ENCODE peak calls at places on chromosomes 5 and 9, in seven cellular contexts. One of them, this sample, is unnamed.

GRCh38 chr5:134409321-134409720 is 2.4 kb downstream of the CDKN2AIPNL start:
- DNase-seq in ascending aorta: no peak
- DNase-seq in WERI-Rb-1: no peak
- DNase-seq in cardiac muscle cell: no peak
- DNase-seq in astrocyte of the spinal cord: no peak
- DNase-seq in GM06990: no peak
- DNase-seq in lower leg skin: no peak
- DNase-seq in this sample: no peak

GRCh38 chr5:147403659-147404640 is 105.9 kb downstream of the DPYSL3 start:
- DNase-seq in ascending aorta: peak
- DNase-seq in WERI-Rb-1: no peak
- DNase-seq in cardiac muscle cell: peak
- DNase-seq in astrocyte of the spinal cord: peak
- DNase-seq in GM06990: peak
- DNase-seq in lower leg skin: peak
- DNase-seq in this sample: peak

GRCh38 chr9:112135706-112136105 is 39.4 kb downstream of the SUSD1 start:
- DNase-seq in ascending aorta: no peak
- DNase-seq in WERI-Rb-1: peak
- DNase-seq in cardiac muscle cell: peak
- DNase-seq in astrocyte of the spinal cord: no peak
- DNase-seq in GM06990: no peak
- DNase-seq in lower leg skin: peak
- DNase-seq in this sample: no peak

GRCh38 chr5:27876071-27876470 is 837.7 kb upstream of the CDH9 start:
- DNase-seq in ascending aorta: no peak
- DNase-seq in WERI-Rb-1: no peak
- DNase-seq in cardiac muscle cell: peak
- DNase-seq in astrocyte of the spinal cord: peak
- DNase-seq in GM06990: no peak
- DNase-seq in lower leg skin: no peak
- DNase-seq in this sample: no peak

GRCh38 chr5:133508314-133508713 is 104.0 kb downstream of the FSTL4 start:
- DNase-seq in ascending aorta: no peak
- DNase-seq in WERI-Rb-1: no peak
- DNase-seq in cardiac muscle cell: no peak
- DNase-seq in astrocyte of the spinal cord: no peak
- DNase-seq in GM06990: no peak
- DNase-seq in lower leg skin: no peak
- DNase-seq in this sample: no peak

GRCh38 chr5:97979740-97980139 is 793.7 kb upstream of the RGMB start:
- DNase-seq in ascending aorta: no peak
- DNase-seq in WERI-Rb-1: no peak
- DNase-seq in cardiac muscle cell: peak
- DNase-seq in astrocyte of the spinal cord: peak
- DNase-seq in GM06990: no peak
- DNase-seq in lower leg skin: no peak
- DNase-seq in this sample: peak

GRCh38 chr9:268616-269015 is 54.0 kb downstream of the DOCK8 start:
- DNase-seq in ascending aorta: no peak
- DNase-seq in WERI-Rb-1: no peak
- DNase-seq in cardiac muscle cell: no peak
- DNase-seq in astrocyte of the spinal cord: no peak
- DNase-seq in GM06990: no peak
- DNase-seq in lower leg skin: no peak
- DNase-seq in this sample: no peak

GRCh38 chr9:89871871-89872331 is 267.1 kb downstream of the GADD45G start:
- DNase-seq in ascending aorta: peak
- DNase-seq in WERI-Rb-1: peak
- DNase-seq in cardiac muscle cell: no peak
- DNase-seq in astrocyte of the spinal cord: no peak
- DNase-seq in GM06990: no peak
- DNase-seq in lower leg skin: peak
- DNase-seq in this sample: no peak

GRCh38 chr9:95736370-95736769 is 139.1 kb upstream of the ERCC6L2 start:
- DNase-seq in ascending aorta: no peak
- DNase-seq in WERI-Rb-1: peak
- DNase-seq in cardiac muscle cell: peak
- DNase-seq in astrocyte of the spinal cord: no peak
- DNase-seq in GM06990: no peak
- DNase-seq in lower leg skin: peak
- DNase-seq in this sample: no peak

GRCh38 chr5:88889165-88890069 is 6.4 kb upstream of the MEF2C start:
- DNase-seq in ascending aorta: peak
- DNase-seq in WERI-Rb-1: no peak
- DNase-seq in cardiac muscle cell: peak
- DNase-seq in astrocyte of the spinal cord: peak
- DNase-seq in GM06990: peak
- DNase-seq in lower leg skin: peak
- DNase-seq in this sample: no peak

GRCh38 chr5:14710313-14710994 is 45.9 kb downstream of the OTULIN start:
- DNase-seq in ascending aorta: no peak
- DNase-seq in WERI-Rb-1: no peak
- DNase-seq in cardiac muscle cell: no peak
- DNase-seq in astrocyte of the spinal cord: no peak
- DNase-seq in GM06990: no peak
- DNase-seq in lower leg skin: peak
- DNase-seq in this sample: no peak

GRCh38 chr5:132557425-132557805 is 638 bp downstream of the RAD50 start:
- DNase-seq in ascending aorta: peak
- DNase-seq in WERI-Rb-1: peak
- DNase-seq in cardiac muscle cell: peak
- DNase-seq in astrocyte of the spinal cord: peak
- DNase-seq in GM06990: no peak
- DNase-seq in lower leg skin: no peak
- DNase-seq in this sample: peak

GRCh38 chr9:99000480-99001395 is 57.0 kb downstream of the COL15A1 start:
- DNase-seq in ascending aorta: peak
- DNase-seq in WERI-Rb-1: peak
- DNase-seq in cardiac muscle cell: peak
- DNase-seq in astrocyte of the spinal cord: peak
- DNase-seq in GM06990: no peak
- DNase-seq in lower leg skin: no peak
- DNase-seq in this sample: peak

GRCh38 chr9:76572205-76572550 is 113.2 kb downstream of the GCNT1 start:
- DNase-seq in ascending aorta: no peak
- DNase-seq in WERI-Rb-1: no peak
- DNase-seq in cardiac muscle cell: no peak
- DNase-seq in astrocyte of the spinal cord: no peak
- DNase-seq in GM06990: no peak
- DNase-seq in lower leg skin: no peak
- DNase-seq in this sample: no peak

GRCh38 chr9:76574171-76574767 is 115.3 kb downstream of the GCNT1 start:
- DNase-seq in ascending aorta: no peak
- DNase-seq in WERI-Rb-1: no peak
- DNase-seq in cardiac muscle cell: no peak
- DNase-seq in astrocyte of the spinal cord: no peak
- DNase-seq in GM06990: peak
- DNase-seq in lower leg skin: no peak
- DNase-seq in this sample: no peak

GRCh38 chr9:76570820-76571219 is 111.8 kb downstream of the GCNT1 start:
- DNase-seq in ascending aorta: no peak
- DNase-seq in WERI-Rb-1: no peak
- DNase-seq in cardiac muscle cell: no peak
- DNase-seq in astrocyte of the spinal cord: no peak
- DNase-seq in GM06990: no peak
- DNase-seq in lower leg skin: no peak
- DNase-seq in this sample: no peak

GRCh38 chr9:76567086-76567485 is 108.1 kb downstream of the GCNT1 start:
- DNase-seq in ascending aorta: no peak
- DNase-seq in WERI-Rb-1: no peak
- DNase-seq in cardiac muscle cell: no peak
- DNase-seq in astrocyte of the spinal cord: no peak
- DNase-seq in GM06990: no peak
- DNase-seq in lower leg skin: no peak
- DNase-seq in this sample: no peak

DNA sequence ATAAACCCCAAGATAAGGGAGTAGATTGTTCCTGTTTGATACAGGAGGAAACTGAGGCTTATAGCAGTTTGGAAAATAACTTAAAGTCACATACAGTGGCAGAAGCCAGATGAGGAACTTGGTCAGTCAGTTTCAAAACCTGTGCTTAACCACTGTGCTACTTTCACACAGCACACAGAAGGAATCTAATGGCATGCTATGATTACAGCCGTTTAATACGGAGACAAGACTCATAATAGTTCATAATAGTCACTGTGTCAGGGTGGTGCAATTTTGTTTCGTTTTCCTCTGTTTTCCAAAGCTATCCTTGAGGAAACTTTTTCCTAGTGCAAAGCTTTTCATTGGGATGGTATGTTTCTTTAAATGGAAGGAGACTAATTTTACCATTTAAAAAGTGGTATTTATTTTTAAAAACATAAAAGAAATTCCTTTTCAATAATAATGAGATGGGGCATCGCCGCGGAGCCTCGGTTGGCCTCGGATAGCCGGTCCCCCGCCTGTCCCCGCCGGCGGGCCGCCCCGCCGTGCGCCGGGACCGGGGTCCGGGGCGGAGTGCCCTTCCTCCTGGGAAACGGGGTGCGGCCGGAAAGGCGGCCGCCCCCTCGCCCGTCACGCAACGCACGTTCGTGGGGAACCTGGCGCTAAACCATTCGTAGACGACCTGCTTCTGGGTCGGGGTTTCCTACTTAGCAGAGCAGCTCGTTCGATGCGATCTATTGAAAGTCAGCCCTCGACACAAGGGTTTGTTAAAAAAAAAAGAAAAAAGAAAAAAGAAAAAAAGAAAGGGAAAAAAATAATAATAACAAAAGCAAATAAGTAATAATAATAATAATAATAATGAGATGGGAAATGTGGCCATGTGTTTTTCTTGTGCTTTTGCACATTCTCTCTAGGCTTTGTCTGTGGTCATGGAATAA is 112.6 kb downstream of the GCNT1 start:
- DNase-seq in ascending aorta: no peak
- DNase-seq in WERI-Rb-1: no peak
- DNase-seq in cardiac muscle cell: peak
- DNase-seq in astrocyte of the spinal cord: no peak
- DNase-seq in GM06990: peak
- DNase-seq in lower leg skin: no peak
- DNase-seq in this sample: no peak
- H3K4me3 ChIP-seq in ascending aorta: peak
- H3K4me3 ChIP-seq in WERI-Rb-1: no peak
- H3K4me3 ChIP-seq in cardiac muscle cell: peak
- H3K4me3 ChIP-seq in astrocyte of the spinal cord: peak
- H3K4me3 ChIP-seq in GM06990: peak
- H3K4me3 ChIP-seq in lower leg skin: peak
- H3K4me3 ChIP-seq in this sample: peak

DNA sequence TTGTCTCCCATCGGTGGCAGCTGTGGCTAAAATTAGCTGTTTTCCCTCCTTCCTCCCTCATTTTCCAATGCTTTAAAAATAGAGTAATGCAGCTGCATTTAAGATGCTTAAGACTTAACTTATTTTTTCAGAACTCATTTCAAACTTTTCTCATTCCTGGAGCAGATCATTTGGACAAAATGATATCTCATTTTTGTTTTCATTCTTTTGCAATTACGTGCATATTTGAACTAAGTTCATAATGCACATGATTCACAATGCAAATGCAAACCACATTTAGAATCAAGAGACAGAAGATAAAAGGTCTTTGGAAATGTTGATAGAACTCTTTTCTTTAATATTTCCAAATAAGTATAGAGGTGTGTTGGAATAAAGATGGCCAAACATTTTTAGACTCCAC is 14.7 kb downstream of the HSPB3 start:
- DNase-seq in ascending aorta: no peak
- DNase-seq in WERI-Rb-1: no peak
- DNase-seq in cardiac muscle cell: peak
- DNase-seq in astrocyte of the spinal cord: no peak
- DNase-seq in GM06990: no peak
- DNase-seq in lower leg skin: no peak
- DNase-seq in this sample: no peak
- H3K4me3 ChIP-seq in ascending aorta: peak
- H3K4me3 ChIP-seq in WERI-Rb-1: no peak
- H3K4me3 ChIP-seq in cardiac muscle cell: no peak
- H3K4me3 ChIP-seq in astrocyte of the spinal cord: no peak
- H3K4me3 ChIP-seq in GM06990: no peak
- H3K4me3 ChIP-seq in lower leg skin: no peak
- H3K4me3 ChIP-seq in this sample: no peak

DNA sequence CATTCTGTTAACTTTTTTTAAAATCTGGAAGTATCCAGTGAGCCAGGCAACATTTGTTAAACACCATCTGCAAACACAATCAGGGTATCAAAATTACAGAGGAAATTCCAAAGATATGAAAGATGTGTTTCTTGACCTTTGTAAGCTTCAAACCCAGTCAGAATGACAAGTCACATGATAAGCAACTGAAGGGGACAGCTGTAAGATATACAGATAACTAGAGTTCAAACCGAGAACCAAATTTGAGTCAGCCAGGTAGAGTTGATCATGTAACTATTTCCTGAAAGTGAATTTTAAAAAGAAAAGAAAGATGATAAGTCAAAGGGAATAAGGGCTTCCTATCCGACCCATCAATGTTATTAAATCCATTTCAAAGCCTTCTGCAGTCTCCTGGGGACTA is 196.2 kb downstream of the DEPDC1B start:
- DNase-seq in ascending aorta: no peak
- DNase-seq in WERI-Rb-1: no peak
- DNase-seq in cardiac muscle cell: no peak
- DNase-seq in astrocyte of the spinal cord: no peak
- DNase-seq in GM06990: peak
- DNase-seq in lower leg skin: no peak
- DNase-seq in this sample: no peak
- H3K4me3 ChIP-seq in ascending aorta: no peak
- H3K4me3 ChIP-seq in WERI-Rb-1: no peak
- H3K4me3 ChIP-seq in cardiac muscle cell: no peak
- H3K4me3 ChIP-seq in astrocyte of the spinal cord: no peak
- H3K4me3 ChIP-seq in GM06990: no peak
- H3K4me3 ChIP-seq in lower leg skin: no peak
- H3K4me3 ChIP-seq in this sample: no peak

GRCh38 chr5:108521841-108522506 is 140.1 kb upstream of the FBXL17 start:
- DNase-seq in ascending aorta: no peak
- DNase-seq in WERI-Rb-1: peak
- DNase-seq in cardiac muscle cell: peak
- DNase-seq in astrocyte of the spinal cord: peak
- DNase-seq in GM06990: peak
- DNase-seq in lower leg skin: no peak
- DNase-seq in this sample: peak

GRCh38 chr5:108521011-108521700 is 139.3 kb upstream of the FBXL17 start:
- DNase-seq in ascending aorta: no peak
- DNase-seq in WERI-Rb-1: no peak
- DNase-seq in cardiac muscle cell: no peak
- DNase-seq in astrocyte of the spinal cord: no peak
- DNase-seq in GM06990: peak
- DNase-seq in lower leg skin: no peak
- DNase-seq in this sample: no peak

GRCh38 chr5:108515706-108516105 is 133.8 kb upstream of the FBXL17 start:
- DNase-seq in ascending aorta: no peak
- DNase-seq in WERI-Rb-1: no peak
- DNase-seq in cardiac muscle cell: no peak
- DNase-seq in astrocyte of the spinal cord: no peak
- DNase-seq in GM06990: no peak
- DNase-seq in lower leg skin: no peak
- DNase-seq in this sample: no peak

DNA sequence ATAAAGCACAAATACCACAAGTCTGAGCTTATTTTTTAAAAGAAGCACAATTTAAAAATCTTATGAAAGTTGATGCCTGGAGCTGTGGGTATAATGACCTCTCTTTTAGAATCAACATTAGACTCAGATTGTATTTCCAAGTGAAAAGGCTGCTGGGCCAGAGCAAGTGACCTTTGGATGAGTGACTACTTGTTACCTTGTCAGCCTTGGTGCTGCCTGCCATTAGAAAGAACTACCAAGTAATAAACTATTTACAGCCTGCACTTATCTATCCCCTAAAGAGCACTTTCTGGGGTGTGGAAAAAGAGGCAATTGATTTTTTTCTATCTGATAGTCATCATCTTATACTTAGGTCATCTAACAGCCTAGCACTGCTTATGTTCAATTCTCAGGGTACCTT is 134.9 kb upstream of the FBXL17 start:
- DNase-seq in ascending aorta: no peak
- DNase-seq in WERI-Rb-1: no peak
- DNase-seq in cardiac muscle cell: no peak
- DNase-seq in astrocyte of the spinal cord: no peak
- DNase-seq in GM06990: no peak
- DNase-seq in lower leg skin: no peak
- DNase-seq in this sample: no peak
- H3K4me3 ChIP-seq in ascending aorta: no peak
- H3K4me3 ChIP-seq in WERI-Rb-1: no peak
- H3K4me3 ChIP-seq in cardiac muscle cell: no peak
- H3K4me3 ChIP-seq in astrocyte of the spinal cord: no peak
- H3K4me3 ChIP-seq in GM06990: no peak
- H3K4me3 ChIP-seq in lower leg skin: no peak
- H3K4me3 ChIP-seq in this sample: no peak

This sample was measured in brain microvascular endothelial cell.